ENCODE peak calls at places on chromosome 21, in six cellular contexts. One of them, this sample, is unnamed.

GRCh38 chr21:45914321-45914845 is 67.2 kb upstream of the COL6A1 start:
- DNase-seq in activated CD8-positive, alpha-beta memory T cell treated with anti-CD3 and anti-CD28 coated beads, Interleukin-2, amount 50 U/mL, for 48 hours: no peak
- DNase-seq in activated T-helper 1 cell treated with anti-CD3 and anti-CD28 coated beads, Interleukin-2, amount 50 U/mL, for 16 hours: no peak
- DNase-seq in NCI-H1092 treated with DMSO at 0.1 percent for 48 hours: no peak
- DNase-seq in HTR-8/SVneo: no peak
- DNase-seq in SJSA1: no peak
- DNase-seq in this sample: no peak

GRCh38 chr21:46193829-46194373 is 9.6 kb upstream of the SPATC1L start:
- DNase-seq in activated CD8-positive, alpha-beta memory T cell treated with anti-CD3 and anti-CD28 coated beads, Interleukin-2, amount 50 U/mL, for 48 hours: peak; percentile 32
- DNase-seq in activated T-helper 1 cell treated with anti-CD3 and anti-CD28 coated beads, Interleukin-2, amount 50 U/mL, for 16 hours: no peak
- DNase-seq in NCI-H1092 treated with DMSO at 0.1 percent for 48 hours: no peak
- DNase-seq in HTR-8/SVneo: no peak
- DNase-seq in SJSA1: no peak
- DNase-seq in this sample: no peak

GRCh38 chr21:35713914-35714313 is 346.4 kb downstream of the SETD4 start:
- DNase-seq in activated CD8-positive, alpha-beta memory T cell treated with anti-CD3 and anti-CD28 coated beads, Interleukin-2, amount 50 U/mL, for 48 hours: no peak
- DNase-seq in activated T-helper 1 cell treated with anti-CD3 and anti-CD28 coated beads, Interleukin-2, amount 50 U/mL, for 16 hours: no peak
- DNase-seq in NCI-H1092 treated with DMSO at 0.1 percent for 48 hours: no peak
- DNase-seq in HTR-8/SVneo: no peak
- DNase-seq in SJSA1: no peak
- DNase-seq in this sample: no peak

GRCh38 chr21:38114717-38115333 is 142.0 kb upstream of the KCNJ15 start:
- DNase-seq in activated CD8-positive, alpha-beta memory T cell treated with anti-CD3 and anti-CD28 coated beads, Interleukin-2, amount 50 U/mL, for 48 hours: no peak
- DNase-seq in activated T-helper 1 cell treated with anti-CD3 and anti-CD28 coated beads, Interleukin-2, amount 50 U/mL, for 16 hours: no peak
- DNase-seq in NCI-H1092 treated with DMSO at 0.1 percent for 48 hours: no peak
- DNase-seq in HTR-8/SVneo: no peak
- DNase-seq in SJSA1: no peak
- DNase-seq in this sample: no peak

GRCh38 chr21:46340998-46341397 is 17.0 kb downstream of the PCNT start:
- DNase-seq in activated CD8-positive, alpha-beta memory T cell treated with anti-CD3 and anti-CD28 coated beads, Interleukin-2, amount 50 U/mL, for 48 hours: no peak
- DNase-seq in activated T-helper 1 cell treated with anti-CD3 and anti-CD28 coated beads, Interleukin-2, amount 50 U/mL, for 16 hours: no peak
- DNase-seq in NCI-H1092 treated with DMSO at 0.1 percent for 48 hours: no peak
- DNase-seq in HTR-8/SVneo: no peak
- DNase-seq in SJSA1: peak; percentile 85
- DNase-seq in this sample: no peak

GRCh38 chr21:37202221-37202805 is 64.8 kb downstream of the VPS26C start:
- DNase-seq in activated CD8-positive, alpha-beta memory T cell treated with anti-CD3 and anti-CD28 coated beads, Interleukin-2, amount 50 U/mL, for 48 hours: no peak
- DNase-seq in activated T-helper 1 cell treated with anti-CD3 and anti-CD28 coated beads, Interleukin-2, amount 50 U/mL, for 16 hours: no peak
- DNase-seq in NCI-H1092 treated with DMSO at 0.1 percent for 48 hours: no peak
- DNase-seq in HTR-8/SVneo: no peak
- DNase-seq in SJSA1: no peak
- DNase-seq in this sample: peak; percentile 99

GRCh38 chr21:10616535-10616934 is 95.2 kb downstream of the TPTE start:
- DNase-seq in activated CD8-positive, alpha-beta memory T cell treated with anti-CD3 and anti-CD28 coated beads, Interleukin-2, amount 50 U/mL, for 48 hours: no peak
- DNase-seq in activated T-helper 1 cell treated with anti-CD3 and anti-CD28 coated beads, Interleukin-2, amount 50 U/mL, for 16 hours: no peak
- DNase-seq in NCI-H1092 treated with DMSO at 0.1 percent for 48 hours: no peak
- DNase-seq in HTR-8/SVneo: no peak
- DNase-seq in SJSA1: no peak
- DNase-seq in this sample: no peak

GRCh38 chr21:16579538-16579937 is 849.8 kb downstream of the USP25 start:
- DNase-seq in activated CD8-positive, alpha-beta memory T cell treated with anti-CD3 and anti-CD28 coated beads, Interleukin-2, amount 50 U/mL, for 48 hours: no peak
- DNase-seq in activated T-helper 1 cell treated with anti-CD3 and anti-CD28 coated beads, Interleukin-2, amount 50 U/mL, for 16 hours: no peak
- DNase-seq in NCI-H1092 treated with DMSO at 0.1 percent for 48 hours: no peak
- DNase-seq in HTR-8/SVneo: no peak
- DNase-seq in SJSA1: no peak
- DNase-seq in this sample: peak; percentile 77

GRCh38 chr21:29145837-29146453 is 15.5 kb downstream of the MAP3K7CL start:
- DNase-seq in activated CD8-positive, alpha-beta memory T cell treated with anti-CD3 and anti-CD28 coated beads, Interleukin-2, amount 50 U/mL, for 48 hours: no peak
- DNase-seq in activated T-helper 1 cell treated with anti-CD3 and anti-CD28 coated beads, Interleukin-2, amount 50 U/mL, for 16 hours: no peak
- DNase-seq in NCI-H1092 treated with DMSO at 0.1 percent for 48 hours: no peak
- DNase-seq in HTR-8/SVneo: no peak
- DNase-seq in SJSA1: no peak
- DNase-seq in this sample: no peak